ENCODE peak calls at places on chromosomes 6 and 20, in eight cellular contexts. B, I, H, X, F, V, P and Q are unnamed samples.

GRCh38 chr20:23446505-23446904 is 6.2 kb downstream of the CST11 start:
- DNase-seq in B (peak; percentile 67), I (peak; percentile 28), H (peak; percentile 48), X (peak; percentile 40), F (peak; percentile 60), V (no peak), P (no peak), Q (no peak)

GRCh38 chr6:25239498-25239897 is 39.7 kb upstream of the CARMIL1 start:
- DNase-seq in B (no peak), I (no peak), H (peak; percentile 36), X (no peak), F (no peak), V (no peak), P (no peak), Q (no peak)

GRCh38 chr20:43916073-43916874 is 1.6 kb downstream of the TOX2 start:
- DNase-seq in B (no peak), I (no peak), H (peak; percentile 44), X (peak; percentile 23), F (no peak), V (no peak), P (no peak), Q (no peak)

GRCh38 chr6:81753709-81754678 is 1.5 kb upstream of the TENT5A start:
- DNase-seq in B (peak; percentile 74), I (peak; percentile 88), H (peak; percentile 52), X (peak; percentile 90), F (peak; percentile 65), V (peak; percentile 59), P (no peak), Q (peak; percentile 54)

GRCh38 chr6:15623282-15624116 is 39.3 kb downstream of the DTNBP1 start:
- DNase-seq in B (peak; percentile 42), I (no peak), H (no peak), X (peak; percentile 26), F (peak; percentile 48), V (no peak), P (no peak), Q (peak; percentile 2)

GRCh38 chr6:54404791-54405190 is 96.5 kb downstream of the TINAG start:
- DNase-seq in B (no peak), I (no peak), H (peak; percentile 7), X (no peak), F (no peak), V (no peak), P (no peak), Q (no peak)

GRCh38 chr20:13778827-13779226 is 5.9 kb downstream of the ESF1 start:
- DNase-seq in B (no peak), I (no peak), H (no peak), X (no peak), F (no peak), V (no peak), P (no peak), Q (no peak)

GRCh38 chr20:51978081-51978501 is 175.8 kb upstream of the SALL4 start:
- DNase-seq in B (no peak), I (no peak), H (no peak), X (no peak), F (no peak), V (no peak), P (peak; percentile 29), Q (no peak)

GRCh38 chr6:103273048-103273447 is 1586.7 kb downstream of the HACE1 start:
- DNase-seq in B (peak; percentile 62), I (no peak), H (no peak), X (peak; percentile 52), F (peak; percentile 52), V (no peak), P (no peak), Q (no peak)

GRCh38 chr6:130202782-130203181 is 20.0 kb downstream of the SAMD3 start:
- DNase-seq in B (peak; percentile 5), I (no peak), H (no peak), X (no peak), F (no peak), V (no peak), P (no peak), Q (peak; percentile 36)

GRCh38 chr6:73314577-73315492 is 39.2 kb downstream of the DPPA5 start:
- DNase-seq in B (no peak), I (no peak), H (peak; percentile 10), X (no peak), F (no peak), V (no peak), P (no peak), Q (no peak)

GRCh38 chr6:39416728-39417127 is 94.2 kb upstream of the KCNK16 start:
- DNase-seq in B (no peak), I (peak; percentile 18), H (peak; percentile 80), X (no peak), F (peak; percentile 70), V (peak; percentile 79), P (no peak), Q (no peak)

GRCh38 chr6:14211596-14211961 is 94.0 kb downstream of the CD83 start:
- DNase-seq in B (peak; percentile 80), I (peak; percentile 36), H (peak; percentile 27), X (peak; percentile 73), F (peak; percentile 9), V (peak; percentile 7), P (no peak), Q (peak; percentile 52)

GRCh38 chr6:18047406-18047805 is 60.0 kb upstream of the KIF13A start:
- DNase-seq in B (no peak), I (no peak), H (peak; percentile 78), X (no peak), F (peak; percentile 58), V (peak; percentile 34), P (no peak), Q (no peak)

GRCh38 chr6:129370268-129370916 is 339.6 kb downstream of the ARHGAP18 start:
- DNase-seq in B (peak; percentile 52), I (no peak), H (peak; percentile 36), X (peak; percentile 53), F (peak; percentile 66), V (no peak), P (peak; percentile 28), Q (peak; percentile 14)

GRCh38 chr6:56755040-56755439 is 112.4 kb upstream of the DST start:
- DNase-seq in B (no peak), I (no peak), H (no peak), X (no peak), F (no peak), V (no peak), P (no peak), Q (no peak)

GRCh38 chr6:90574610-90575009 is 12.3 kb downstream of the MAP3K7 start:
- DNase-seq in B (no peak), I (no peak), H (peak; percentile 18), X (peak; percentile 4), F (peak; percentile 30), V (no peak), P (no peak), Q (no peak)

GRCh38 chr20:32635764-32636163 is 38.0 kb downstream of the C20orf203 start:
- DNase-seq in B (no peak), I (no peak), H (peak; percentile 31), X (no peak), F (no peak), V (no peak), P (no peak), Q (no peak)

GRCh38 chr20:20204326-20204725 is 152.0 kb downstream of the CFAP61 start:
- DNase-seq in B (no peak), I (no peak), H (no peak), X (no peak), F (no peak), V (no peak), P (no peak), Q (no peak)

GRCh38 chr20:40054311-40054710 is 634.7 kb downstream of the MAFB start:
- DNase-seq in B (no peak), I (no peak), H (no peak), X (no peak), F (no peak), V (no peak), P (no peak), Q (no peak)

GRCh38 chr20:40046703-40047102 is 642.3 kb downstream of the MAFB start:
- DNase-seq in B (no peak), I (no peak), H (no peak), X (no peak), F (no peak), V (no peak), P (no peak), Q (no peak)

GRCh38 chr20:40050596-40050995 is 638.4 kb downstream of the MAFB start:
- DNase-seq in B (no peak), I (no peak), H (no peak), X (no peak), F (no peak), V (no peak), P (no peak), Q (no peak)

GRCh38 chr20:40049838-40050237 is 639.2 kb downstream of the MAFB start:
- DNase-seq in B (no peak), I (no peak), H (no peak), X (no peak), F (no peak), V (no peak), P (no peak), Q (no peak)
- H3K36me3 ChIP-seq in B (no peaks in the 10 kb centered on the region), I (no peaks in the 10 kb centered on the region), H (no peaks in the 10 kb centered on the region), X (no peaks in the 10 kb centered on the region), F (no peaks in the 10 kb centered on the region), V (no peaks in the 10 kb centered on the region), P (no peaks in the 10 kb centered on the region), Q (no peaks in the 10 kb centered on the region)

DNA sequence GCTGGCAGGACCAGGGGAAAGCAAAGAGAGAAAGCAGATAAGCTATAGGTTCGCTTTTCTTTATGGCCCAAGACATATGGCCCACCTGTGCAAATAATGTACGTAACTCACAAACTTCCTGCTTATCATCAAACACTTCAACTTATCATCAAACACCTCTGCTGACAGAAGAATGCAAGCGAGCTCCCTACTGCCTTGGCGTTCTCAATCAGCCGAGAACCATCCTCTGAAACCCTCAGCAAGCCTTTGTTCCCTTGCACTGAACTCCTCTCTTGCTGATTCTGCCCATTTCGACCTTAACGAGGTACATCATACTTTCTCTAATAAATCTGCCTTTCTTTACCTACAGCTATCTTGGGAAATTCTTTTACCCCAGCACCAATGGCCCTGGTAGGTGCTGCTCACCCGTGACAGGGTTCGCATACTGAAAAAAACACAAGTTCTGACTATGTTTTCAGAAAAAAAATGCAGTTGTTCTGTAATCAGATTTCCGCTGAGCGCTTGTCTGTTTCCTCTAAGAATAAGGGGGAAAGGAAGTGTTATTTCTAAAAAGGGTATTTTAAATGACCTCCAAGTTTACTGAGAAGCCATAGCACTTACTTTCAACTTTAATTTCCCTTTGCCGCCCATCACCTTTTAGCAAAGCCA is 28.3 kb downstream of the SERPINB6 start:
- DNase-seq in B (peak; percentile 67), I (no peak), H (no peak), X (no peak), F (no peak), V (no peak), P (no peak), Q (no peak)
- H3K4me3 ChIP-seq in B (no peak overlapping the region), I (peak overlapping the region; percentile 9), H (no peak overlapping the region), X (no peak overlapping the region), F (no peak overlapping the region), V (no peak overlapping the region), P (no peak overlapping the region), Q (peak overlapping the region; percentile 46)

DNA sequence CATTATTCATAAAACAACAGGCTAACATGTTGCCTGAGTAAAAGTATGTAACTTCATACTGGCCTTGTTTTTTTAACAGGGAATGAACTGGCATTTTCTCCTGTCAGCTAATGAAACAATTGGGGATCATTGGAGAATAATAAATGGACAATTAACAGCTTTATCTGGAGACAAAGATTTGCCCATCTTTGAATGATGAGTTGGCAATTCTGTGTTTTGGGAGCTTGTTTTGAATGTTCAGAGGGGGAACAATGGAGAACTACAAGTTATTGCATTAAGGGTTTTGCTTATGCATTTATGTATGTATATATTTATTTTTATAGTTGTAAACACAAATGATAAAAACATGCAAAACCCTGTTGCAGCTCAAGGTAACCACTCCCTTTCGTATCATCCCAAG is 150.3 kb downstream of the CBLN4 start:
- DNase-seq in B (no peak), I (no peak), H (no peak), X (no peak), F (no peak), V (no peak), P (no peak), Q (no peak)
- H3K9me3 ChIP-seq in B (no peaks in the 10 kb centered on the region), I (no peaks in the 10 kb centered on the region), H (no peaks in the 10 kb centered on the region), X (no peaks in the 10 kb centered on the region), F (peaks cover 39% of the 10 kb centered on the region), V (no peaks in the 10 kb centered on the region), P (no peaks in the 10 kb centered on the region), Q (no peaks in the 10 kb centered on the region)

GRCh38 chr20:396619-397431 is 11.3 kb upstream of the RBCK1 start:
- DNase-seq in B (no peak), I (no peak), H (no peak), X (no peak), F (no peak), V (no peak), P (no peak), Q (no peak)
- H3K36me3 ChIP-seq in B (no peaks in the 10 kb centered on the region), I (peaks cover 9% of the 10 kb centered on the region), H (peaks cover 16% of the 10 kb centered on the region), X (no peaks in the 10 kb centered on the region), F (peaks cover 57% of the 10 kb centered on the region), V (no peaks in the 10 kb centered on the region), P (peaks cover 60% of the 10 kb centered on the region), Q (peaks cover 26% of the 10 kb centered on the region)